ENCODE peak calls at places on chromosomes 3 and 15, in six cellular contexts. C, K, W, O, Y and L are unnamed samples.

GRCh38 chr15:80991446-80991845 is 1.8 kb upstream of the MESD start:
- DNase-seq in W (no peak), O (no peak), Y (no peak), K (no peak), C (peak; percentile 68), L (no peak)

GRCh38 chr15:39344662-39345141 is 236.2 kb upstream of the THBS1 start:
- DNase-seq in Y (no peak), K (no peak), W (no peak), O (no peak), C (no peak), L (no peak)

GRCh38 chr3:72258786-72259185 is 473.8 kb upstream of the PROK2 start:
- DNase-seq in Y (no peak), K (no peak), O (no peak), W (no peak), C (no peak), L (no peak)

GRCh38 chr3:11672396-11672795 is 28.7 kb upstream of the VGLL4 start:
- DNase-seq in W (no peak), C (no peak), K (no peak), Y (no peak), O (no peak), L (no peak)

GRCh38 chr3:32844322-32844654 is 26.5 kb downstream of the TRIM71 start:
- DNase-seq in Y (no peak), O (no peak), K (no peak), W (no peak), C (no peak), L (no peak)

GRCh38 chr3:126440709-126440995 is 35.0 kb downstream of the ZXDC start:
- DNase-seq in K (no peak), O (no peak), W (no peak), C (no peak), Y (no peak), L (no peak)

GRCh38 chr3:187292186-187292585 is 649 bp upstream of the MASP1 start:
- DNase-seq in W (no peak), O (no peak), K (no peak), C (no peak), Y (no peak), L (no peak)

GRCh38 chr3:11085078-11085840 is 69.0 kb upstream of the HRH1 start:
- DNase-seq in K (no peak), O (no peak), C (no peak), Y (no peak), W (no peak), L (no peak)

GRCh38 chr3:52783211-52783555 is 5.8 kb downstream of the ITIH1 start:
- DNase-seq in O (no peak), C (no peak), W (no peak), Y (no peak), K (no peak), L (no peak)

GRCh38 chr3:24843955-24844354 is 349.3 kb upstream of the THRB start:
- DNase-seq in K (no peak), W (no peak), O (no peak), C (no peak), Y (no peak), L (no peak)

GRCh38 chr15:73346735-73347312 is 21.9 kb downstream of the HCN4 start:
- DNase-seq in C (no peak), O (no peak), W (peak; percentile 26), K (no peak), Y (peak; percentile 48), L (no peak)

GRCh38 chr3:125125822-125126245 is 70.0 kb upstream of the HEG1 start:
- DNase-seq in K (peak; percentile 99), C (no peak), Y (no peak), O (no peak), W (no peak), L (peak; percentile 84)

GRCh38 chr3:124965413-124965812 is 30.9 kb upstream of the MUC13 start:
- DNase-seq in K (no peak), C (no peak), W (no peak), O (peak; percentile 92), Y (no peak), L (no peak)

GRCh38 chr3:23776352-23776891 is 29.3 kb upstream of the UBE2E1 start:
- DNase-seq in O (no peak), K (peak; percentile 73), Y (no peak), W (no peak), C (peak; percentile 12), L (peak; percentile 39)

GRCh38 chr3:42501681-42502428 is 588 bp upstream of the VIPR1 start:
- DNase-seq in K (no peak), Y (peak; percentile 21), W (peak; percentile 42), O (no peak), C (no peak), L (no peak)

GRCh38 chr3:136142592-136142991 is 53.5 kb downstream of the MSL2 start:
- DNase-seq in C (no peak), O (peak; percentile 46), W (no peak), K (peak; percentile 73), Y (peak; percentile 65), L (peak; percentile 43)